ENCODE peak calls at places on chromosome 13, in seven cellular contexts. A, D, B, M, N, U and V are unnamed samples.

GRCh38 chr13:101942038-101942437 is 459.8 kb downstream of the FGF14 start:
- DNase-seq in M (peak; percentile 7), B (peak; percentile 70), U (no peak), N (no peak), A (no peak), D (no peak), V (peak; percentile 65)

GRCh38 chr13:42812311-42812710 is 30.9 kb downstream of the FAM216B start:
- DNase-seq in U (no peak), D (no peak), N (no peak), B (no peak), A (no peak), M (peak; percentile 13), V (no peak)

GRCh38 chr13:109412232-109412935 is 374.0 kb downstream of the IRS2 start:
- DNase-seq in U (peak; percentile 23), A (peak; percentile 23), N (no peak), D (peak; percentile 66), M (peak; percentile 65), B (peak; percentile 61), V (no peak)

GRCh38 chr13:106376411-106377112 is 158.9 kb downstream of the EFNB2 start:
- DNase-seq in M (peak; percentile 79), B (peak; percentile 54), U (peak; percentile 61), D (no peak), N (no peak), A (no peak), V (peak; percentile 97)

GRCh38 chr13:43300817-43301216 is 277.4 kb downstream of the DNAJC15 start:
- DNase-seq in D (no peak), A (no peak), N (no peak), B (no peak), M (peak; percentile 69), U (no peak), V (peak; percentile 61)

GRCh38 chr13:45367358-45367757 is 26.4 kb upstream of the TPT1 start:
- DNase-seq in B (peak; percentile 76), M (peak; percentile 73), U (peak; percentile 32), D (no peak), N (no peak), A (peak; percentile 56), V (peak; percentile 98)

GRCh38 chr13:38814331-38814730 is 127.5 kb downstream of the FREM2 start:
- DNase-seq in D (no peak), U (no peak), A (no peak), M (no peak), N (no peak), B (no peak), V (peak; percentile 60)

GRCh38 chr13:109275848-109276247 is 510.5 kb downstream of the IRS2 start:
- DNase-seq in A (no peak), D (no peak), N (no peak), U (no peak), B (peak; percentile 79), M (no peak), V (peak; percentile 41)

GRCh38 chr13:93625536-93625935 is 398.9 kb downstream of the GPC6 start:
- DNase-seq in B (no peak), D (no peak), M (peak; percentile 39), U (no peak), A (no peak), N (no peak), V (no peak)

GRCh38 chr13:112332727-112333126 is 43.4 kb upstream of the SPACA7 start:
- DNase-seq in B (no peak), A (no peak), U (no peak), M (no peak), D (no peak), N (no peak), V (no peak)

GRCh38 chr13:60627071-60627686 is 230.2 kb downstream of the TDRD3 start:
- DNase-seq in U (no peak), D (peak; percentile 61), M (peak; percentile 29), N (no peak), A (no peak), B (peak; percentile 91), V (peak; percentile 58)

GRCh38 chr13:94414141-94414540 is 65.3 kb downstream of the DCT start:
- DNase-seq in B (no peak), M (no peak), U (no peak), D (no peak), N (no peak), A (no peak), V (no peak)

GRCh38 chr13:95391325-95391724 is 90.1 kb upstream of the ABCC4 start:
- DNase-seq in M (peak; percentile 43), D (no peak), U (no peak), A (no peak), N (no peak), B (no peak), V (no peak)

GRCh38 chr13:39596685-39597084 is 6.3 kb downstream of the LHFPL6 start:
- DNase-seq in U (no peak), M (no peak), D (no peak), N (no peak), A (no peak), B (no peak), V (no peak)

GRCh38 chr13:75870397-75870801 is 234.3 kb downstream of the LMO7 start:
- DNase-seq in N (no peak), A (no peak), U (peak; percentile 17), M (peak; percentile 38), B (peak; percentile 53), D (no peak), V (peak; percentile 30)

GRCh38 chr13:105643966-105644365 is 891.5 kb downstream of the EFNB2 start:
- DNase-seq in U (no peak), D (no peak), M (no peak), N (no peak), B (no peak), A (no peak), V (no peak)

GRCh38 chr13:53010374-53011105 is 18.1 kb upstream of the OLFM4 start:
- DNase-seq in A (no peak), D (no peak), N (no peak), M (no peak), U (no peak), B (no peak), V (peak; percentile 96)

GRCh38 chr13:107211073-107211472 is 643.1 kb upstream of the ARGLU1 start:
- DNase-seq in M (peak; percentile 90), N (peak; percentile 73), B (peak; percentile 92), D (peak; percentile 79), U (peak; percentile 69), A (peak; percentile 58), V (peak; percentile 89)

GRCh38 chr13:26445092-26445491 is 112.4 kb upstream of the WASF3 start:
- DNase-seq in N (no peak), M (no peak), A (no peak), U (no peak), B (no peak), D (no peak), V (no peak)

GRCh38 chr13:112174476-112175110 is 107.6 kb downstream of the SOX1 start:
- DNase-seq in D (no peak), U (no peak), B (peak; percentile 11), N (no peak), A (no peak), M (no peak), V (no peak)

GRCh38 chr13:31631071-31631470 is 108.3 kb upstream of the RXFP2 start:
- DNase-seq in A (no peak), M (no peak), U (no peak), B (peak; percentile 85), N (no peak), D (no peak), V (peak; percentile 13)

GRCh38 chr13:113369189-113369588 is 5.3 kb upstream of the GRTP1 start:
- DNase-seq in A (no peak), U (no peak), M (no peak), N (no peak), D (no peak), B (no peak), V (no peak)

GRCh38 chr13:50384724-50385123 is 369.5 kb downstream of the KCNRG start:
- DNase-seq in U (no peak), A (no peak), D (no peak), M (no peak), N (no peak), B (no peak), V (no peak)

GRCh38 chr13:45500492-45501174 is 35.9 kb downstream of the COG3 start:
- DNase-seq in D (no peak), N (no peak), B (no peak), A (no peak), M (peak; percentile 90), U (no peak), V (peak; percentile 69)

GRCh38 chr13:110312669-110313031 is 5.6 kb downstream of the COL4A2 start:
- DNase-seq in U (peak; percentile 28), B (peak; percentile 46), N (no peak), M (peak; percentile 80), A (no peak), D (no peak), V (peak; percentile 20)

GRCh38 chr13:66014757-66015156 is 1215.4 kb downstream of the PCDH9 start:
- DNase-seq in A (no peak), U (no peak), D (no peak), B (no peak), N (no peak), M (no peak), V (no peak)

GRCh38 chr13:84821261-84821660 is 939.0 kb upstream of the SLITRK1 start:
- DNase-seq in U (no peak), M (no peak), B (no peak), A (no peak), D (no peak), N (no peak), V (no peak)

GRCh38 chr13:37602743-37603381 is 4.3 kb upstream of the POSTN start:
- DNase-seq in A (no peak), U (no peak), D (no peak), M (peak; percentile 59), B (no peak), N (no peak), V (peak; percentile 42)
- TF ChIP-seq CTCF in A (peak; percentile 45), U (peak; percentile 49), D (peak; percentile 57), M (peak; percentile 59), B (peak; percentile 75), N (peak; percentile 48), V (peak; percentile 61)

DNA sequence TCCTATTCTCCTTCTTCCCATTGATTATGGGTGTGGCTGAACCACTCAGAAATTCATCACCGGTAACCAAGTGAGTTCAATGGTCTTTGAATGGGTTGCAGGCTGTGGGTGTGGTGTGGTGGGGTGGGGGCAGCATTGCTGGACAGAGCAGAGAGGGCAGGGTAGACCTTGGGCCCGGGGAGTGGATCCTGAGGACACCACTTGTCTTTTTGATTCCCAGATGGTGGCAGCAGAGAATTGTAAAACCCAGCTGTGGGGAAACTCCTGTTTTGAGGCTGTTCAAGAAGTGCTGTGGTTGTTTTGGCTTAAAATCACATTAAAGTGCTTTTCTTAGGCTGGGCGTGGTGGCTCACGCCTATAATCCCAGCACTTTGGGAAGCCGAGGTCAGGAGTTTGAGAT is 45.8 kb upstream of the RGCC start:
- DNase-seq in D (no peak), U (no peak), M (peak; percentile 80), B (peak; percentile 73), N (no peak), A (no peak), V (peak; percentile 59)
- TF ChIP-seq CTCF in D (no peak), U (peak; percentile 19), M (peak; percentile 29), B (peak; percentile 67), N (peak; percentile 18), A (peak; percentile 9), V (peak; percentile 54)

GRCh38 chr13:27712421-27712820 is 79.9 kb upstream of the GSX1 start:
- DNase-seq in B (no peak), A (no peak), M (peak; percentile 38), D (no peak), N (no peak), U (no peak), V (peak; percentile 4)
- TF ChIP-seq CTCF in B (peak; percentile 45), A (peak; percentile 34), M (no peak), D (no peak), N (peak; percentile 12), U (no peak), V (no peak)

DNA sequence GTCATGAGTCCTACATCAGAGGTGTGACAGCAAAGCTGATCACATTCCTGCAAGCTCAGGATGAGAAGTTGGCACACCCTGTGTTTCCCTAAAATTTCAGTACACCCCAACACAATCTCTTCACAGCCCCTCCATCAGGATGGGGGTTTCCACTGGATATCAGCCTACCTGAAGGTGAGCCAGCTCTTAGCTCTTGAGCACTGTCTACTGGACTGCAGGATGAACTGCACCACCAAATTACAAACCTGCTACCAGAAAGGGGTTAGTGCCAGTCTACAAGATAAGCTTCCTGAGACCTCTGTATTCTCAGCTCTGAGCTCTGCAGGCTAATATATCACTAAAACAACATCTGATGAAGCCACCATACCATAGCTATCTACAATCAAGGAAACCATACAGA is 1616.2 kb upstream of the SPRY2 start:
- DNase-seq in D (no peak), A (no peak), U (no peak), N (no peak), M (no peak), B (peak; percentile 60), V (no peak)
- TF ChIP-seq CTCF in D (no peak), A (no peak), U (no peak), N (no peak), M (no peak), B (peak; percentile 73), V (peak; percentile 8)